ENCODE peak calls at places on chromosomes 3 and 15, in nine cellular contexts. J is left ventricle myocardium inferior; N is T1000; O is kidney; E is heart right ventricle; H is T-cell; I is LNCaP clone FGC; Y is activated naive CD4-positive, alpha-beta T cell treated with anti-CD3 and anti-CD28 coated beads, Interleukin-2, amount 10 ng/mL, durations not matched to agents 7 days and 5 days; W is AG20443. Z is an unnamed sample.

GRCh38 chr3:50300681-50301254 is 1.6 kb upstream of the HYAL3 start:
- DNase-seq in J (no peak), N (no peak), O (no peak), E (no peak), H (no peak), I (no peak), Y (no peak), W (no peak), Z (no peak)

GRCh38 chr15:50218291-50218690 is 36.3 kb downstream of the SLC27A2 start:
- DNase-seq in J (no peak), N (no peak), O (no peak), E (no peak), H (no peak), I (no peak), Y (no peak), W (no peak), Z (no peak)

GRCh38 chr3:124362418-124362817 is 367.8 kb upstream of the UMPS start:
- DNase-seq in J (no peak), N (no peak), O (no peak), E (no peak), H (no peak), I (no peak), Y (no peak), W (no peak), Z (no peak)

GRCh38 chr3:38454179-38454883 is 641 bp downstream of the ACVR2B start:
- DNase-seq in J (peak; percentile 25), N (peak; percentile 35), O (peak; percentile 75), E (no peak), H (peak; percentile 18), I (no peak), Y (peak; percentile 61), W (peak; percentile 68), Z (peak; percentile 35)

GRCh38 chr3:184325715-184326114 is 11.3 kb downstream of the EIF4G1 start:
- DNase-seq in J (no peak), N (no peak), O (no peak), E (no peak), H (no peak), I (no peak), Y (no peak), W (peak; percentile 1), Z (no peak)

GRCh38 chr15:63791236-63791635 is 42.5 kb downstream of the HERC1 start:
- DNase-seq in J (no peak), N (no peak), O (no peak), E (no peak), H (no peak), I (no peak), Y (no peak), W (no peak), Z (no peak)

GRCh38 chr15:29517829-29518228 is 248.2 kb upstream of the NSMCE3 start:
- DNase-seq in J (no peak), N (no peak), O (no peak), E (no peak), H (no peak), I (no peak), Y (no peak), W (no peak), Z (no peak)

GRCh38 chr15:67829647-67830504 is 4.6 kb downstream of the SKOR1 start:
- DNase-seq in J (no peak), N (no peak), O (peak; percentile 73), E (no peak), H (no peak), I (no peak), Y (no peak), W (no peak), Z (no peak)

GRCh38 chr3:55183259-55183658 is 255.4 kb upstream of the LRTM1 start:
- DNase-seq in J (no peak), N (no peak), O (no peak), E (no peak), H (no peak), I (peak; percentile 62), Y (no peak), W (no peak), Z (no peak)

GRCh38 chr3:134462236-134463059 is 23.3 kb downstream of the ANAPC13 start:
- DNase-seq in J (no peak), N (no peak), O (no peak), E (no peak), H (no peak), I (no peak), Y (no peak), W (peak; percentile 32), Z (no peak)

GRCh38 chr3:141452773-141453172 is 34.1 kb upstream of the RASA2 start:
- DNase-seq in J (no peak), N (no peak), O (no peak), E (no peak), H (no peak), I (no peak), Y (no peak), W (no peak), Z (no peak)

GRCh38 chr15:66698318-66698961 is 3.6 kb upstream of the SMAD6 start:
- DNase-seq in J (peak; percentile 66), N (peak; percentile 57), O (peak; percentile 84), E (peak; percentile 77), H (no peak), I (peak; percentile 44), Y (peak; percentile 40), W (peak; percentile 89), Z (peak; percentile 73)

GRCh38 chr15:40992241-40992741 is 39.0 kb downstream of the CHAC1 start:
- DNase-seq in J (no peak), N (no peak), O (no peak), E (no peak), H (no peak), I (no peak), Y (no peak), W (no peak), Z (no peak)

GRCh38 chr15:38603271-38603670 is 38.7 kb upstream of the RASGRP1 start:
- DNase-seq in J (no peak), N (no peak), O (no peak), E (no peak), H (no peak), I (no peak), Y (no peak), W (no peak), Z (no peak)

GRCh38 chr3:142566096-142566495 is 12.4 kb downstream of the ATR start:
- DNase-seq in J (no peak), N (no peak), O (no peak), E (no peak), H (no peak), I (no peak), Y (no peak), W (no peak), Z (no peak)

GRCh38 chr3:72847282-72847681 is 963 bp downstream of the SHQ1 start:
- DNase-seq in J (no peak), N (no peak), O (no peak), E (no peak), H (no peak), I (no peak), Y (no peak), W (no peak), Z (no peak)

GRCh38 chr3:97763586-97764148 is 891 bp upstream of the ARL6 start:
- DNase-seq in J (no peak), N (no peak), O (no peak), E (no peak), H (no peak), I (no peak), Y (no peak), W (no peak), Z (no peak)

GRCh38 chr15:55383687-55384086 is 24.5 kb downstream of the CCPG1 start:
- DNase-seq in J (no peak), N (no peak), O (no peak), E (no peak), H (no peak), I (no peak), Y (no peak), W (no peak), Z (no peak)

GRCh38 chr3:122947621-122948202 is 79.9 kb downstream of the SEMA5B start:
- DNase-seq in J (no peak), N (no peak), O (no peak), E (no peak), H (no peak), I (no peak), Y (no peak), W (no peak), Z (peak; percentile 27)

GRCh38 chr3:132912416-132912753 is 125.8 kb upstream of the TMEM108 start:
- DNase-seq in J (no peak), N (no peak), O (no peak), E (no peak), H (no peak), I (no peak), Y (no peak), W (no peak), Z (no peak)

GRCh38 chr3:48656841-48657281 is 5.8 kb downstream of the CELSR3 start:
- DNase-seq in J (no peak), N (no peak), O (no peak), E (no peak), H (no peak), I (no peak), Y (peak; percentile 53), W (no peak), Z (no peak)

GRCh38 chr3:13556937-13557336 is 8.0 kb downstream of the FBLN2 start:
- DNase-seq in J (no peak), N (no peak), O (no peak), E (no peak), H (no peak), I (no peak), Y (no peak), W (no peak), Z (no peak)

GRCh38 chr15:67164401-67164791 is 90.1 kb downstream of the AAGAB start:
- DNase-seq in J (no peak), N (no peak), O (peak; percentile 53), E (peak; percentile 50), H (no peak), I (no peak), Y (no peak), W (no peak), Z (peak; percentile 76)

GRCh38 chr15:70495988-70496387 is 267.4 kb downstream of the UACA start:
- DNase-seq in J (no peak), N (no peak), O (no peak), E (no peak), H (no peak), I (no peak), Y (no peak), W (no peak), Z (no peak)

GRCh38 chr15:69154026-69154425 is 6.4 kb upstream of the GLCE start:
- DNase-seq in J (no peak), N (no peak), O (no peak), E (no peak), H (no peak), I (no peak), Y (no peak), W (no peak), Z (no peak)

GRCh38 chr3:42706721-42707619 is 4.4 kb upstream of the HHATL start:
- DNase-seq in J (peak; percentile 11), N (no peak), O (peak; percentile 35), E (no peak), H (no peak), I (no peak), Y (peak; percentile 18), W (no peak), Z (no peak)

GRCh38 chr15:67161881-67162280 is 92.6 kb downstream of the AAGAB start:
- DNase-seq in J (no peak), N (no peak), O (no peak), E (no peak), H (no peak), I (no peak), Y (no peak), W (no peak), Z (no peak)

GRCh38 chr15:99014803-99015676 is 7.4 kb upstream of the PGPEP1L start:
- DNase-seq in J (peak; percentile 34), N (peak; percentile 66), O (peak; percentile 90), E (peak; percentile 32), H (no peak), I (peak; percentile 35), Y (peak; percentile 62), W (peak; percentile 56), Z (peak; percentile 82)

GRCh38 chr3:33541918-33542317 is 101.7 kb upstream of the UBP1 start:
- DNase-seq in J (no peak), N (no peak), O (no peak), E (no peak), H (no peak), I (no peak), Y (no peak), W (no peak), Z (no peak)

GRCh38 chr15:27095809-27096580 is 125.0 kb downstream of the GABRG3 start:
- DNase-seq in J (no peak), N (no peak), O (no peak), E (no peak), H (no peak), I (no peak), Y (no peak), W (no peak), Z (no peak)

Z was measured in Daoy.